ENCODE peak calls at places on chromosomes 2 and 18, in ten cellular contexts. H is A549, V is esophagus squamous epithelium, O is fibroblast of lung, F is Peyer's patch, G is RWPE1, A is endodermal cell, J is dorsolateral prefrontal cortex, U is kidney, Z is hepatocyte. B is an unnamed sample.

GRCh38 chr2:143451622-143452021 is 322.4 kb downstream of the ARHGAP15 start:
- DNase-seq in O (peak), G (peak), V (no peak), H (no peak), A (no peak), J (no peak), U (no peak), Z (peak), F (no peak), B (no peak)

GRCh38 chr18:79493211-79493800 is 97.6 kb downstream of the NFATC1 start:
- DNase-seq in F (no peak), U (peak), V (no peak), A (no peak), J (no peak), H (no peak), Z (no peak), G (no peak), O (no peak), B (no peak)

GRCh38 chr2:25161055-25161781 is 7.2 kb downstream of the POMC start:
- DNase-seq in J (no peak), H (no peak), Z (no peak), A (peak), F (peak), G (no peak), U (peak), V (peak), O (peak), B (peak)

GRCh38 chr2:15989559-15989958 is 49.2 kb downstream of the MYCN start:
- DNase-seq in Z (no peak), A (no peak), O (no peak), F (no peak), U (no peak), J (no peak), H (no peak), V (no peak), G (no peak), B (no peak)

GRCh38 chr2:70638561-70638960 is 84.9 kb upstream of the TGFA start:
- DNase-seq in H (no peak), F (no peak), U (no peak), A (no peak), G (no peak), J (no peak), Z (no peak), O (no peak), V (no peak), B (no peak)

GRCh38 chr2:176079285-176079830 is 4.4 kb downstream of the EVX2 start:
- DNase-seq in G (no peak), V (no peak), O (no peak), A (peak), J (no peak), Z (no peak), F (no peak), U (no peak), H (peak), B (no peak)

GRCh38 chr2:200862532-200863000 is 1.9 kb downstream of the CLK1 start:
- DNase-seq in G (no peak), A (peak), J (no peak), O (peak), H (no peak), F (no peak), U (no peak), Z (peak), V (no peak), B (peak)

GRCh38 chr2:152036611-152037469 is 62.0 kb downstream of the CACNB4 start:
- DNase-seq in O (peak), A (peak), J (peak), V (no peak), G (peak), H (peak), Z (peak), U (no peak), F (peak), B (peak)

GRCh38 chr2:190354003-190354690 is 10.8 kb downstream of the INPP1 start:
- DNase-seq in H (no peak), J (no peak), F (no peak), V (no peak), Z (no peak), O (peak), G (no peak), U (no peak), A (peak), B (no peak)

GRCh38 chr2:158717366-158718195 is 77.5 kb upstream of the DAPL1 start:
- DNase-seq in O (no peak), Z (no peak), A (no peak), G (no peak), H (no peak), U (no peak), F (no peak), J (no peak), V (no peak), B (no peak)

GRCh38 chr2:142769761-142770160 is 107.7 kb upstream of the KYNU start:
- DNase-seq in Z (no peak), V (no peak), J (no peak), A (no peak), G (no peak), U (no peak), F (no peak), O (peak), H (no peak), B (no peak)

GRCh38 chr2:55961318-55961911 is 37.8 kb upstream of the EFEMP1 start:
- DNase-seq in J (no peak), A (no peak), U (no peak), O (peak), V (no peak), G (peak), F (no peak), Z (peak), H (peak), B (no peak)

GRCh38 chr2:218405365-218406208 is 5.9 kb downstream of the CTDSP1 start:
- DNase-seq in O (no peak), A (peak), H (no peak), J (no peak), F (peak), G (no peak), Z (peak), U (peak), V (no peak), B (no peak)

GRCh38 chr2:10150436-10150835 is 27.9 kb downstream of the RRM2 start:
- DNase-seq in F (no peak), G (no peak), H (no peak), Z (no peak), O (no peak), J (no peak), A (no peak), V (no peak), U (no peak), B (no peak)

GRCh38 chr2:102841107-102841840 is 79.4 kb downstream of the TMEM182 start:
- DNase-seq in A (peak), U (no peak), J (peak), H (peak), O (peak), V (no peak), Z (peak), F (no peak), G (no peak), B (no peak)

GRCh38 chr2:208369091-208369490 is 37.5 kb upstream of the PTH2R start:
- DNase-seq in A (no peak), V (no peak), G (peak), U (no peak), O (peak), J (no peak), Z (no peak), F (no peak), H (no peak), B (no peak)

GRCh38 chr18:46677609-46678470 is 20.8 kb upstream of the LOXHD1 start:
- DNase-seq in F (no peak), H (no peak), V (no peak), G (no peak), J (no peak), A (peak), O (peak), U (no peak), Z (no peak), B (no peak)

GRCh38 chr2:218145124-218145523 is 19.3 kb downstream of the CXCR2 start:
- DNase-seq in F (no peak), J (no peak), H (no peak), A (no peak), V (no peak), Z (peak), O (no peak), G (no peak), U (no peak), B (no peak)

GRCh38 chr2:120775261-120775660 is 39.6 kb downstream of the GLI2 start:
- DNase-seq in H (no peak), U (peak), G (no peak), J (no peak), Z (no peak), F (no peak), A (peak), V (no peak), O (no peak), B (no peak)

GRCh38 chr2:2699117-2699497 is 368.0 kb upstream of the MYT1L start:
- DNase-seq in F (no peak), O (no peak), U (no peak), Z (no peak), H (no peak), J (no peak), A (peak), G (no peak), V (no peak), B (no peak)

GRCh38 chr2:86047575-86048382 is 57.9 kb downstream of the POLR1A start:
- DNase-seq in V (no peak), H (no peak), Z (no peak), F (no peak), O (no peak), G (no peak), J (no peak), U (no peak), A (peak), B (no peak)

GRCh38 chr2:241905716-241906376 is 36.3 kb downstream of the RTP5 start:
- DNase-seq in H (no peak), U (no peak), V (no peak), G (no peak), O (no peak), A (no peak), Z (no peak), J (peak), F (no peak), B (no peak)

GRCh38 chr2:212723226-212723625 is 184.6 kb upstream of the ERBB4 start:
- DNase-seq in V (no peak), A (no peak), O (peak), G (peak), F (no peak), H (no peak), Z (no peak), U (no peak), J (no peak), B (no peak)

GRCh38 chr2:203567786-203568185 is 32.7 kb upstream of the RAPH1 start:
- DNase-seq in J (no peak), G (no peak), A (no peak), U (no peak), O (no peak), F (no peak), V (no peak), Z (no peak), H (no peak), B (no peak)

GRCh38 chr2:172901913-172902312 is 166.3 kb downstream of the RAPGEF4 start:
- DNase-seq in O (no peak), Z (no peak), V (no peak), U (no peak), H (no peak), G (no peak), J (no peak), F (no peak), A (no peak), B (no peak)

DNA sequence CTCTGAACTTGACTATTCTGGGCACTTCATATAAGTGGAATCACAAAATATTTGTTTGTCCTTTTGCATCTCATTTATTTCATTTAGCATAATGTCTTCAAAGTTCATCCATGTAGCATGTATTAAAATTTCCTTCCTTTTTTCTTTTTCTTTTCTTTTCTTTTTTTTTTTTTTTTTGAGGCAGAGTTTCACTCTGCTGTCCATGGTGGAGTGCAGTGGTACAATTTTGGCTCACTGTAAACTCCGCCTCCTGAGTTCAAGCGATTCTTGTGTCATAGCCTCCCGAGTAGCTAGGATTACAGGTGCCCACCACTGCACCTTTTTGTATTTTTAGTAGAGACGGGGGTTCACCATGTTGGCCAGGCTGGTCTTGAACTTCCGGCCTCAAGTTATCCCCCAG is 11.9 kb downstream of the ATP8B1 start:
- DNase-seq in H (no peak), O (no peak), U (no peak), V (no peak), F (no peak), Z (no peak), G (no peak), J (no peak), A (no peak), B (no peak)
- H3K27ac ChIP-seq in H (no peak), O (peak), U (no peak), V (peak), F (no peak), Z (no peak), G (no peak), J (no peak), A (no peak), B (no peak)

DNA sequence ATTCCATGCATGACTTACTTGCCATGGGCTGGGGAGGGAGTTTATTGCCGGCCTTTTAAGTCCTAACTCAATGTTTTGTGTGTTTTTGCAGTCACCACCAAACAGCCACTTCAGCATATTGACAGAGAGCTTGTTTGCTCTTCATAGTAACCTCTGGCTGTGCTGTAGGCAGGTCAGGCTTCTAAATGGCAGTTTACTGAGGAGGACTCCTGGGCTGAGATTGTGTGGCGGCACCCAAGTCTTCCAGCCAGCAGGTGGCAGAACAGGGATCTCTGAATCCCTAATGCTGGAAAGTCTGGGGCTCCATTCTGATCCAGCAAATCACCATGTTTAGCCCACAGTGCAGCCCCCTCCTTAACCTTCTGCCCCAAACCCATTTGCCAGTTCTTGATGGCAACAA is 121.2 kb downstream of the CAPN13 start:
- DNase-seq in F (no peak), J (no peak), G (no peak), U (no peak), A (peak), V (no peak), H (no peak), O (no peak), Z (peak), B (no peak)
- TF ChIP-seq CTCF in F (peak), J (no peak), G (no peak), U (no peak), A (peak), V (no peak), H (peak), O (no peak), Z (peak), B (no peak)

DNA sequence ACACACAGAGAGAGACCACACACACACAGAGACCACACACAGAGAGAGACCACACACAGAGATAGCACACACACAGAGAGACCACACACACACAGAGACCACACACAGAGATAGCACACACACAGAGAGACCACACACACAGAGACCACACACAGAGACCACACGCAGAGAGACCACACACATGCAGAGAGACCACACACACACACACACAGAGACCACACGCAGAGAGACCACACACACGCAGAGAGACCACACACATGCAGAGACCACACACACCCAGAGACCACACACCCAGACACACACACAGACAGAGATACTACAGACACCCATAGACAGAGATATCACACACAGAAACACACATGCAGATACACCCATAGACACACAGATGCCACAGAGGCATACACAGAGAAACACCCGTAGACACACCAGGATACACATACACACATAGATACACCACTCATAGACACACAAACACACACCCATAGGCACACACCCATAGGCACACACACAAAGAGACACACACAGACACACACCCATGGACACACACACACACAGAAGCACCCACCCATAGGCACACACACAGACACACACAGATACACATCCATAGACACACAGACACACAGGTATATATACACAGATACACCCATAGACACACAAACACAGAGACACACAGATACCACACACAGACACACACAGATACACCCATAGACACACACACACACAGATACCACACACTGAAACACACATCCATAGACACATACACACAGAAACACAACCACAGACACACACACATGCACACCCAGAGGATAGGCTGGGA is 14.4 kb upstream of the CNNM3 start:
- DNase-seq in V (no peak), G (no peak), U (peak), O (no peak), J (no peak), Z (no peak), A (no peak), F (no peak), H (no peak), B (no peak)
- H3K27ac ChIP-seq in V (no peak), G (no peak), U (no peak), O (no peak), J (no peak), Z (peak), A (no peak), F (peak), H (no peak), B (no peak)

DNA sequence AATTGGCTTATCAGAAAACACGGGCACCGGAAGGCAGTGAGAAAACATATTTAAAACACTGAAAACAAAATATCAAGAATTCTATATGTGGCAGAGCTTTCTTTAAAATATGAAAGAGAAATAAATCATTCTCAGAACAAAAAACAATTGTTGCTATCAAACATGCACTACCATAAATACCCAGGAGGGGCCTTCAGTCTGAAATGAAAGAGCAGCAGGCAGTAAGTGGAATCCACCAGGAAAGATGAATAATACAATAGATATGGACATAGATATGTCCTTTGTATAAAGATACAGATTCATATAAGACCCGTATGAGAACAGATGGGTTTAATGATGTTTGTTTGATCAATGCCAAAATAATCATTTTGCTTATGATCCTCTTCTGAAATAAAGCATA is 142.0 kb downstream of the TMEM18 start:
- DNase-seq in F (no peak), H (no peak), U (no peak), A (no peak), V (no peak), J (no peak), G (peak), O (no peak), Z (no peak), B (no peak)
- TF ChIP-seq CTCF in F (no peak), H (no peak), U (no peak), A (peak), V (no peak), J (no peak), G (no peak), O (no peak), Z (no peak), B (no peak)